ENCODE peak calls at places on chromosomes 6 and 20, in five cellular contexts. J is left cardiac atrium, A is GM03348, Z is EH, K is RPMI7951. N is an unnamed sample.

GRCh38 chr6:165847407-165848098 is 184.5 kb upstream of the PDE10A start:
- DNase-seq in K (no peak), J (peak; percentile 50), Z (no peak), A (no peak), N (no peak)

GRCh38 chr6:160768101-160768500 is 66.1 kb downstream of the PLG start:
- DNase-seq in K (no peak), A (no peak), J (no peak), Z (no peak), N (no peak)

GRCh38 chr6:17986656-17987575 is 519 bp downstream of the KIF13A start:
- DNase-seq in Z (peak; percentile 70), J (peak; percentile 71), K (peak; percentile 60), A (peak; percentile 70), N (peak; percentile 32)

GRCh38 chr20:9460518-9460917 is 53.9 kb upstream of the LAMP5 start:
- DNase-seq in J (no peak), Z (peak; percentile 74), A (peak; percentile 28), K (peak; percentile 53), N (no peak)

GRCh38 chr6:125597411-125598253 is 151.8 kb upstream of the HEY2 start:
- DNase-seq in Z (peak; percentile 17), A (no peak), K (no peak), J (no peak), N (no peak)

GRCh38 chr20:63025534-63026331 is 19.0 kb upstream of the BHLHE23 start:
- DNase-seq in Z (peak; percentile 41), A (peak; percentile 77), J (peak; percentile 31), K (peak; percentile 49), N (no peak)

GRCh38 chr20:25022680-25023079 is 30.1 kb upstream of the APMAP start:
- DNase-seq in Z (no peak), K (no peak), J (peak; percentile 39), A (no peak), N (no peak)

GRCh38 chr6:159461266-159461665 is 231.8 kb downstream of the SOD2 start:
- DNase-seq in A (no peak), K (peak; percentile 79), Z (peak; percentile 44), J (no peak), N (no peak)

GRCh38 chr6:56874328-56874727 is 80.6 kb upstream of the BEND6 start:
- DNase-seq in A (no peak), Z (no peak), J (no peak), K (no peak), N (no peak)

GRCh38 chr20:7967199-7967844 is 27.1 kb upstream of the HAO1 start:
- DNase-seq in K (peak; percentile 58), Z (peak; percentile 88), A (peak; percentile 75), J (peak; percentile 20), N (no peak)

GRCh38 chr6:603265-603664 is 53.6 kb downstream of the HUS1B start:
- DNase-seq in A (no peak), J (no peak), K (no peak), Z (no peak), N (no peak)

GRCh38 chr20:7106910-7107309 is 339.4 kb downstream of the BMP2 start:
- DNase-seq in K (no peak), A (no peak), Z (no peak), J (no peak), N (no peak)

GRCh38 chr6:119158057-119158848 is 79.8 kb upstream of the FAM184A start:
- DNase-seq in A (peak; percentile 78), K (peak; percentile 48), J (peak; percentile 75), Z (peak; percentile 15), N (no peak)

GRCh38 chr6:129050086-129050485 is 167.1 kb downstream of the LAMA2 start:
- DNase-seq in J (no peak), K (no peak), Z (peak; percentile 77), A (no peak), N (no peak)

GRCh38 chr6:13048113-13048512 is 280.2 kb downstream of the TBC1D7 start:
- DNase-seq in K (no peak), Z (no peak), J (no peak), A (no peak), N (no peak)